ENCODE peak calls at places on chromosomes 7 and 10, in nine cellular contexts. S is stomach, H is spleen, Q is esophagus muscularis mucosa, K is HepG2, X is GM12891, Y is sigmoid colon, R is K562, U is transverse colon. G is an unnamed sample.

GRCh38 chr10:67705921-67706320 is 9.9 kb upstream of the CTNNA3 start:
- DNase-seq in R (peak; percentile 2), X (no peak), K (no peak), S (no peak), H (no peak), U (no peak), Y (no peak), Q (no peak), G (no peak)

GRCh38 chr10:102745157-102745556 is 1.4 kb downstream of the WBP1L start:
- DNase-seq in Y (no peak), Q (no peak), S (no peak), U (no peak), R (no peak), H (no peak), K (no peak), X (no peak), G (no peak)

GRCh38 chr7:47202146-47202768 is 379.7 kb downstream of the TNS3 start:
- DNase-seq in H (no peak), U (no peak), Y (no peak), S (no peak), X (no peak), R (no peak), K (no peak), Q (no peak), G (no peak)

GRCh38 chr10:33365871-33366411 is 31.5 kb upstream of the NRP1 start:
- DNase-seq in Y (no peak), R (no peak), U (no peak), H (no peak), K (no peak), X (no peak), S (no peak), Q (no peak), G (no peak)

GRCh38 chr7:156640949-156641485 is 443 bp downstream of the RNF32 start:
- DNase-seq in Y (peak; percentile 67), U (peak; percentile 68), S (peak; percentile 52), Q (no peak), R (no peak), K (no peak), H (no peak), X (peak; percentile 38), G (peak; percentile 41)

GRCh38 chr7:157337316-157338149 is 729 bp downstream of the DNAJB6 start:
- DNase-seq in Y (peak; percentile 79), R (peak; percentile 96), H (peak; percentile 94), K (peak; percentile 29), S (peak; percentile 76), Q (no peak), X (peak; percentile 70), U (peak; percentile 83), G (peak; percentile 73)

GRCh38 chr10:65231148-65231547 is 1694.7 kb upstream of the LRRTM3 start:
- DNase-seq in Y (no peak), U (no peak), R (no peak), H (no peak), Q (no peak), K (no peak), X (no peak), S (no peak), G (no peak)

GRCh38 chr10:5618829-5619228 is 47.6 kb downstream of the ASB13 start:
- DNase-seq in H (peak; percentile 63), X (no peak), Y (peak; percentile 87), Q (no peak), R (no peak), U (no peak), K (no peak), S (no peak), G (no peak)

GRCh38 chr10:125850766-125851731 is 27.7 kb downstream of the BCCIP start:
- DNase-seq in U (no peak), H (no peak), Q (peak; percentile 34), Y (no peak), X (no peak), R (no peak), S (no peak), K (no peak), G (no peak)

GRCh38 chr10:97408496-97408992 is 7.4 kb upstream of the RRP12 start:
- DNase-seq in Q (no peak), X (no peak), R (no peak), S (peak; percentile 40), Y (no peak), K (peak; percentile 73), U (peak; percentile 57), H (no peak), G (no peak)

DNA sequence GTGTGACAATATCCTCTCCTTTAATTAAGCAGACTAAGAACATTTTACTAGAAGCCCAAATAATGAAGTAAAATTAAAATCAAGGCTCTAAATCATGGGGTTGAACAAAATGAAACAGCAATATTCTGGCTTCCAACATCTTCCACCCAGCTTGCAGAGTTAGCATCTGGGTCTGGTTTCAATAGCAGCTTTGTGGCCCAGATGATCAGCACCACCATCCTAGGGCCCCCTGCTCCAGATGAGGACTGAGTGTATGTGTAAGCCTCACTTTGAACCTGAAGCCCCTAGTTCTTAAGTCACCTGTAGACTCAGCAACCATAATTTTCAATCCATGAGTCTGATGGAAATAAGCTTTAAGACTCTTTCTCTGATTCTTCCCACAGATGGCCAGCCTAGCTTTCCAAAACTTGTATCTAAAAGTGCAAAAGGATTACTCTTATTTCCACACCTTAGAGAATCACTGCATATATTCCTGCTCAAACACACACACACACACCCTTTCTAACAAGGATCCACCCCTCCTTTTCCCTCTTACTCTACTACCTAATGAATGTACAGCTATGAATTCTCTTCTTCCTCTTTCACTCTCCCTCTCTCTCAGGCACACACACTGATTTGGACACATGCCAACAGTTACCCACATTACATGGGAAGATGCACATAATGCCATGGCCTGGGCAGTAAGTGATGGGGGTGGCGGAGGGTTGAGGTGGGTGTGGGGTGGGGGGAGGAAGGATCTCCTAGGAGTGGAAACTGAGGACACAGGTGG is 3.5 kb downstream of the DENND11 start:
- DNase-seq in Q (no peak), H (no peak), U (no peak), R (no peak), S (no peak), X (no peak), K (no peak), Y (no peak), G (no peak)
- TF ChIP-seq POLR2AphosphoS5 in Q (no peak), H (no peak), U (no peak), R (no peak), S (no peak), X (no peak), K (no peak), Y (no peak), G (no peak)

GRCh38 chr7:135166338-135166989 is 4.0 kb downstream of the CYREN start:
- DNase-seq in Q (no peak), H (peak; percentile 88), Y (no peak), R (no peak), S (no peak), X (no peak), K (no peak), U (no peak), G (no peak)

GRCh38 chr7:135169141-135169935 is 1.2 kb downstream of the CYREN start:
- DNase-seq in U (peak; percentile 76), R (peak; percentile 78), S (no peak), K (peak; percentile 65), H (peak; percentile 88), Q (no peak), X (peak; percentile 69), Y (no peak), G (peak; percentile 59)

GRCh38 chr7:135167360-135167759 is 3.1 kb downstream of the CYREN start:
- DNase-seq in S (no peak), U (no peak), R (no peak), Y (no peak), K (no peak), X (no peak), Q (no peak), H (no peak), G (no peak)

GRCh38 chr7:135168489-135169140 is 1.9 kb downstream of the CYREN start:
- DNase-seq in H (peak; percentile 80), U (no peak), S (no peak), R (no peak), X (no peak), Y (no peak), K (no peak), Q (no peak), G (no peak)

DNA sequence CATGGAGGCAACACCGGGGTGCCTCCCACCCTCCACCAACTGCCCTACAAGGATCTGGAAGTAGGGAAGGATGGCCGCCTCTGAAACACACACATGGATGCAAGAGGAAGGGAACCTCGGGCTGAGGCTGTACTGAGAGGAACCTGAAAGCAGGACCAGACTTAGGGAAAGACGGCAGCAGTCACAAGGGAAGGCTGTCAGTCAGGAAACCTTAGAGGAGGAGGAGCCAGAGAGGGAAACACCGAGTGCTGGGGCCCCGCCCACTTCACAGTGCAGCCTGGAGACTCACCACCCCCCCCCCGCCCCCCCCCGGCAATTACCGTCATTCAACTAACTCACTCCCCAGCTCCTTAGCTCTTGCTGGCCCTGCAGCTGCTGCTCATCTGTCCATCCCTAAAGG is 2.5 kb downstream of the CYREN start:
- DNase-seq in K (no peak), U (peak; percentile 48), Q (no peak), X (no peak), H (peak; percentile 82), S (no peak), R (peak; percentile 75), Y (no peak), G (no peak)
- TF ChIP-seq POLR2A in K (peak; percentile 38), U (no peak), Q (no peak), X (no peak), H (no peak), S (no peak), R (no peak), Y (no peak), G (no peak)

DNA sequence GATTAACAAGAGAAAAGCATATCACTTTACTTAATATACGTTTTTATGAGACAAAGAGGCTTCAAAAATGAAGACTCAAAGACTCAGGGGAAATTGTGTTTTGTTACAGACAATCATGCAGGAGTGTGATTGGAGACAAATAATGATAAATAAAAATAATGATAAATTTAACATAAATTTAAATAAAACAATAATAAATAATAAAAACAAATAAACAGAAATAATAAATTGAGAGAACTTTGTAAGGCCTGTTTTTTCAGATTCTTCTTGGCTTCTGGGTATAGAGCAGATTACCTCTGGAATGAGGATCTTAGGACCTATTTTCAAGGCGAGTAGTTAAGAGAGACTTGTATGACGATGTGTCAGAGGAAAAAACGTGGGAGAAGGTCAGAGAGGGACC is 271.4 kb upstream of the POT1 start:
- DNase-seq in S (no peak), H (no peak), X (no peak), U (no peak), R (no peak), Y (no peak), K (no peak), Q (no peak), G (no peak)
- TF ChIP-seq POLR2AphosphoS5 in S (no peak), H (no peak), X (no peak), U (no peak), R (no peak), Y (no peak), K (no peak), Q (no peak), G (no peak)

DNA sequence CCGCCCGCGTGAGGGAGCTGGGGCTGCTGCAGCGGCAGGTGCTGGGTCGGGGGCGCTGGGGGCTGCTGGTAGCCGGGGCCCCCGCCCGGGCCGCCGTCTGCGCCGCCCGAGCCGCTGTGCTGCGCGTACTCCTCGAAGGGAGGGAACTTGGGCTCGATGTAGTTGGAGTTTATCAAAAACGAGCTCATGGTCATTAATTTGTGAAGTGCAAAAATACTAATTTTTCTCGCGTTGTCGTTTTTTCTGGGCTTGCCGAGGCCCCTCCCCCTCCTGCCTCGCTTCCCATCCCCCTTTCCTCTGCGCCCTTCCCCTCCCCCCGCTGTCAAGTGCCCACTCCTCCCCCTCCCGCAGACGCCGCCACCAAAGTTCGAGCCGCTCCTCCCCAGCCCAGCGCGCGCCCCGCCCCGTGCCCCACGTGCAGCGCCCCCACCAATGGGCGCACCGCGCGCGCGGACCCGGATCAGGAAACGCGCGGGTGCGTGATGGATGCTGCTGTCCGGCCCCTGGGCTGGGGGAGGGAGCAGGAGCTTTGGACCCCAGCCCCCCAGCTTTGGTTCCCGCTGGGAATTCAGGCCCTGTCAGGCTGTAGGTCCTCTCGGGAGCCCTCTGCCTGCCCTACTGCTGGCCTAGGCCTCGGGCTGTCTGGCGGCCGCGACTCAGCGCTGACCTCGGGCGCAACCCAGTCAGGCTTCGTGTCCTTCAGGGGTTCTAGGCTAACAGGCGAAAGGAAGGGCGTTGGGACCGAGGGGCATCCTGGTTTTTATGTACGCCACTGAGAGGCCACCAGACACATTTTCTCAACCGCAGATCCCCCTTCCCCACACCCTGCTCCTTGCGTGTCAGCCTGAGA is at the start of gene HOXA4:
- DNase-seq in R (no peak), H (peak; percentile 91), Y (peak; percentile 98), U (peak; percentile 94), X (no peak), Q (no peak), K (peak; percentile 77), S (peak; percentile 69), G (no peak)
- TF ChIP-seq POLR2A in R (no peak), H (no peak), Y (peak; percentile 72), U (peak; percentile 81), X (no peak), Q (peak; percentile 91), K (peak; percentile 77), S (no peak), G (no peak)

G was measured in GM12892.